ENCODE peak calls at places on chromosomes 6 and 20, in ten cellular contexts. J, R, I, F, Q, B, M, X, G and K are unnamed samples.
A peak's percentile ranks its signal among the peaks of the same experiment; 100 is the strongest.

GRCh38 chr6:154815938-154816820 is 83.0 kb downstream of the SCAF8 start:
- DNase-seq in F (no peak), B (no peak), M (no peak), J (no peak), X (no peak), I (no peak), Q (no peak), G (peak; percentile 25), R (peak; percentile 43), K (no peak)

GRCh38 chr6:21740719-21741118 is 147.2 kb downstream of the SOX4 start:
- DNase-seq in M (no peak), F (no peak), B (no peak), Q (no peak), R (peak; percentile 48), X (no peak), I (no peak), G (peak; percentile 49), J (no peak), K (no peak)

GRCh38 chr20:58692579-58693225 is at the start of gene NPEPL1:
- DNase-seq in B (no peak), X (peak; percentile 78), F (peak; percentile 65), I (peak; percentile 87), Q (peak; percentile 25), M (no peak), R (peak; percentile 72), J (peak; percentile 51), G (no peak), K (no peak)

GRCh38 chr20:60065741-60066437 is 107.7 kb downstream of the CDH26 start:
- DNase-seq in M (no peak), F (no peak), R (no peak), B (no peak), J (no peak), G (no peak), Q (no peak), I (no peak), X (no peak), K (no peak)

GRCh38 chr20:21613512-21613911 is 92.0 kb upstream of the PAX1 start:
- DNase-seq in G (no peak), J (no peak), B (peak; percentile 75), M (no peak), F (no peak), X (no peak), I (no peak), R (peak; percentile 1), Q (no peak), K (no peak)

GRCh38 chr20:3972161-3972560 is 43.2 kb downstream of the RNF24 start:
- DNase-seq in Q (no peak), B (no peak), M (no peak), I (no peak), G (no peak), F (no peak), J (no peak), R (no peak), X (no peak), K (no peak)

GRCh38 chr6:21588812-21589811 is 4.4 kb upstream of the SOX4 start:
- DNase-seq in F (peak; percentile 77), R (peak; percentile 84), G (peak; percentile 77), M (peak; percentile 24), B (peak; percentile 88), I (peak; percentile 87), J (peak; percentile 68), Q (peak; percentile 88), X (peak; percentile 81), K (peak; percentile 79)

GRCh38 chr6:19413323-19413722 is 423.8 kb upstream of the ID4 start:
- DNase-seq in B (no peak), M (no peak), F (no peak), Q (no peak), X (no peak), R (peak; percentile 89), G (peak; percentile 28), I (no peak), J (no peak), K (no peak)

GRCh38 chr6:79630883-79631799 is at the start of gene SH3BGRL2:
- DNase-seq in R (peak; percentile 52), F (no peak), I (peak; percentile 42), G (peak; percentile 67), Q (peak; percentile 94), X (peak; percentile 71), J (no peak), B (peak; percentile 74), M (no peak), K (peak; percentile 20)